ENCODE peak calls at places on chromosomes 5 and 9, in four cellular contexts. D is HCT116, F is foreskin fibroblast, S is NCI-H1105 treated with DMSO at 0.1 percent for 48 hours. G is an unnamed sample.

GRCh38 chr9:136345281-136346156 is 18.0 kb downstream of the DNLZ start:
- DNase-seq in D (no peak), F (peak), S (no peak), G (no peak)

GRCh38 chr9:26524225-26524624 is 368.4 kb downstream of the CAAP1 start:
- DNase-seq in D (no peak), F (no peak), S (peak), G (no peak)

GRCh38 chr9:92187390-92187789 is 72.2 kb upstream of the SPTLC1 start:
- DNase-seq in D (no peak), F (no peak), S (no peak), G (no peak)

GRCh38 chr5:65032250-65032649 is 263.5 kb downstream of the CWC27 start:
- DNase-seq in D (no peak), F (peak), S (no peak), G (no peak)

GRCh38 chr9:101458955-101459631 is 23.5 kb upstream of the ALDOB start:
- DNase-seq in D (peak), F (peak), S (peak), G (peak)

GRCh38 chr5:1281038-1281882 is 13.6 kb downstream of the TERT start:
- DNase-seq in D (no peak), F (no peak), S (no peak), G (no peak)

GRCh38 chr5:92952243-92952642 is 628.8 kb downstream of the NR2F1-AS1 start:
- DNase-seq in D (no peak), F (no peak), S (no peak), G (no peak)

GRCh38 chr9:80552931-80553330 is 981.2 kb downstream of the TLE4 start:
- DNase-seq in D (no peak), F (peak), S (no peak), G (no peak)

GRCh38 chr5:74185599-74185998 is 454.9 kb downstream of the ENC1 start:
- DNase-seq in D (no peak), F (no peak), S (no peak), G (peak)

GRCh38 chr9:121373401-121373769 is 3.3 kb upstream of the STOM start:
- DNase-seq in D (no peak), F (no peak), S (no peak), G (no peak)

GRCh38 chr9:89941875-89942274 is 337.1 kb downstream of the GADD45G start:
- DNase-seq in D (no peak), F (no peak), S (peak), G (peak)

GRCh38 chr5:82619097-82619496 is 340.9 kb upstream of the RPS23 start:
- DNase-seq in D (no peak), F (no peak), S (no peak), G (no peak)

GRCh38 chr5:149671544-149671943 is 58.6 kb upstream of the PPARGC1B start:
- DNase-seq in D (no peak), F (no peak), S (no peak), G (no peak)